ENCODE peak calls at places on chromosomes 13 and 19, in ten cellular contexts. R is CD4-positive, CD25-positive, alpha-beta regulatory T cell; F is esophagus squamous epithelium; L is MM.1S; M is PC-3; E is upper lobe of left lung; A is left ventricle myocardium inferior; Q is astrocyte; S is body of pancreas; Y is Peyer's patch. I is an unnamed sample.

GRCh38 chr13:44117351-44117750 is 237.6 kb downstream of the LACC1 start:
- DNase-seq in R (no peak), F (no peak), L (peak; percentile 36), M (no peak), E (no peak), A (no peak), Q (peak; percentile 47), S (no peak), Y (no peak), I (no peak)

GRCh38 chr13:62333466-62333865 is 917.8 kb upstream of the PCDH20 start:
- DNase-seq in R (no peak), F (no peak), L (no peak), M (no peak), E (peak; percentile 19), A (no peak), Q (no peak), S (no peak), Y (no peak), I (no peak)

GRCh38 chr19:35363001-35363590 is 4.8 kb downstream of the FFAR3 start:
- DNase-seq in R (no peak), F (no peak), L (no peak), M (no peak), E (no peak), A (no peak), Q (no peak), S (no peak), Y (no peak), I (no peak)

GRCh38 chr13:44149821-44150220 is 223.8 kb upstream of the SERP2 start:
- DNase-seq in R (no peak), F (no peak), L (no peak), M (no peak), E (no peak), A (no peak), Q (no peak), S (no peak), Y (no peak), I (no peak)

GRCh38 chr19:16615788-16616187 is 12.2 kb downstream of the MED26 start:
- DNase-seq in R (no peak), F (no peak), L (no peak), M (no peak), E (no peak), A (no peak), Q (no peak), S (no peak), Y (no peak), I (no peak)

GRCh38 chr19:41186971-41187883 is 5.8 kb upstream of the CYP2S1 start:
- DNase-seq in R (no peak), F (no peak), L (no peak), M (no peak), E (no peak), A (no peak), Q (no peak), S (no peak), Y (no peak), I (no peak)

GRCh38 chr19:57096640-57097361 is 23.0 kb upstream of the USP29 start:
- DNase-seq in R (no peak), F (no peak), L (no peak), M (no peak), E (no peak), A (no peak), Q (no peak), S (no peak), Y (no peak), I (no peak)

GRCh38 chr19:49716154-49716553 is 25.2 kb downstream of the CPT1C start:
- DNase-seq in R (no peak), F (no peak), L (no peak), M (no peak), E (no peak), A (no peak), Q (no peak), S (no peak), Y (no peak), I (no peak)

GRCh38 chr19:57465680-57466381 is 8.9 kb upstream of the VN1R1 start:
- DNase-seq in R (peak; percentile 17), F (no peak), L (peak; percentile 57), M (peak; percentile 76), E (no peak), A (no peak), Q (no peak), S (no peak), Y (no peak), I (no peak)

GRCh38 chr13:99481357-99481756 is 19.9 kb upstream of the TM9SF2 start:
- DNase-seq in R (no peak), F (no peak), L (no peak), M (no peak), E (no peak), A (no peak), Q (no peak), S (no peak), Y (no peak), I (no peak)

GRCh38 chr13:78137404-78138142 is 218.9 kb upstream of the EDNRB start:
- DNase-seq in R (peak; percentile 20), F (no peak), L (peak; percentile 67), M (peak; percentile 78), E (no peak), A (no peak), Q (peak; percentile 48), S (no peak), Y (no peak), I (no peak)

GRCh38 chr19:47309608-47310007 is at the start of gene C5AR1:
- DNase-seq in R (no peak), F (no peak), L (no peak), M (no peak), E (no peak), A (peak; percentile 41), Q (no peak), S (no peak), Y (peak; percentile 55), I (peak; percentile 81)

GRCh38 chr13:92044351-92044750 is 645.9 kb downstream of the GPC5 start:
- DNase-seq in R (no peak), F (no peak), L (no peak), M (no peak), E (no peak), A (no peak), Q (no peak), S (peak; percentile 11), Y (no peak), I (no peak)

GRCh38 chr19:29018542-29018941 is 194.4 kb downstream of the UQCRFS1 start:
- DNase-seq in R (no peak), F (no peak), L (no peak), M (no peak), E (peak; percentile 33), A (no peak), Q (no peak), S (no peak), Y (no peak), I (peak; percentile 63)

GRCh38 chr13:103002279-103002678 is 63.9 kb downstream of the SLC10A2 start:
- DNase-seq in R (no peak), F (no peak), L (no peak), M (no peak), E (no peak), A (no peak), Q (no peak), S (no peak), Y (peak; percentile 53), I (no peak)

GRCh38 chr13:103004790-103005307 is 61.4 kb downstream of the SLC10A2 start:
- DNase-seq in R (no peak), F (no peak), L (no peak), M (no peak), E (no peak), A (no peak), Q (no peak), S (no peak), Y (no peak), I (no peak)

GRCh38 chr13:103007427-103007762 is 58.8 kb downstream of the SLC10A2 start:
- DNase-seq in R (no peak), F (no peak), L (no peak), M (no peak), E (no peak), A (no peak), Q (no peak), S (no peak), Y (no peak), I (no peak)

GRCh38 chr13:103009061-103009840 is 57.0 kb downstream of the SLC10A2 start:
- DNase-seq in R (no peak), F (no peak), L (no peak), M (no peak), E (no peak), A (no peak), Q (no peak), S (no peak), Y (no peak), I (no peak)

GRCh38 chr13:103006706-103007426 is 59.4 kb downstream of the SLC10A2 start:
- DNase-seq in R (no peak), F (no peak), L (no peak), M (no peak), E (no peak), A (no peak), Q (no peak), S (no peak), Y (no peak), I (no peak)
- H3K4me3 ChIP-seq in R (no peak overlapping the region), F (no peak overlapping the region), L (no peak overlapping the region), M (no peak overlapping the region), E (no peak overlapping the region), A (no peak overlapping the region), Q (no peak overlapping the region), S (no peak overlapping the region), Y (no peak overlapping the region), I (no peak overlapping the region)

DNA sequence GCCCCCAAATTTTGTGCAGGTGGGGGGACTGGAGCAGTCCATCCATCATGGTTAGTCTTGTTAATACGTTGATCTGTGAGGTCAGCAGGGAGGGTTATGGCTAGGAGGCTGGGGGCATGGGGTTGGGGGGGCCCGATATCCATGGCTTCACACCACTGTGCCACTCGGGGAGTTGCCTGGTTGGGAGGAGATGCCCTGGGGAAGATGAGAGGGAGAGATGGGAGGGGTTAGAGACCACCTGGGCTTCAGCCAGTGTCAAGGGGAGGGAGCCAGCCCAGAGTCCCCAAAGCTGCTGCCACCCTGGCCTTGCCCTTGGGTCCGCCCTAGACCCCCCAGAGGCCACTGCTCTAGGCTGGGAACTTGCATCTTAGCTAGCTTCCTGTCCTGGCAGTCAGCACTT is 1.8 kb upstream of the DMPK start:
- DNase-seq in R (no peak), F (no peak), L (no peak), M (no peak), E (no peak), A (no peak), Q (no peak), S (no peak), Y (no peak), I (no peak)
- H3K27ac ChIP-seq in R (no peak overlapping the region), F (peak overlapping the region; percentile 79), L (no peak overlapping the region), M (no peak overlapping the region), E (peak overlapping the region; percentile 82), A (peak overlapping the region; percentile 94), Q (no peak overlapping the region), S (no peak overlapping the region), Y (peak overlapping the region; percentile 76), I (peak overlapping the region; percentile 91)

DNA sequence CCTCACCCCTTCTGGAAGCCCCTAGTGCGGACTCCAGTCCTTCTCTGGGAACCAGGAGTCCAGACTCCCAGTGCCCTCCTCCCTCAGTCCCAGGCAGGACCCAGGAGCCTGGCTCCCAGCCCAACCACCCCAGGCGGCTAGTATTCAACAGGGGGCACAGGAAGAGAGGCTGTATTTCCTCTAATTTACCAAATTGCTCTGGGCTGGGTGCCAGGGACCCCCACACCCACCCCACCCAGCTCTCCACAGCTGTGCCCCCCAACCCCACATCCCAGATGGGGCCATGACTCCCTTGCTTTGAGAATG is 3.4 kb downstream of the GRIN2D start:
- DNase-seq in R (no peak), F (no peak), L (no peak), M (no peak), E (no peak), A (no peak), Q (no peak), S (no peak), Y (no peak), I (no peak)
- H3K4me1 ChIP-seq in R (peaks cover 45% of the 10 kb centered on the region), F (peaks cover 20% of the 10 kb centered on the region), L (peaks cover 17% of the 10 kb centered on the region), M (peaks cover 9% of the 10 kb centered on the region), E (peaks cover 22% of the 10 kb centered on the region), A (peaks cover 31% of the 10 kb centered on the region), Q (peaks cover 10% of the 10 kb centered on the region), S (peaks cover 19% of the 10 kb centered on the region), Y (peaks cover 13% of the 10 kb centered on the region), I (no peaks in the 10 kb centered on the region)

GRCh38 chr13:106530209-106530906 is 5.1 kb downstream of the EFNB2 start:
- DNase-seq in R (no peak), F (no peak), L (no peak), M (peak; percentile 63), E (no peak), A (no peak), Q (no peak), S (no peak), Y (no peak), I (no peak)
- H3K4me3 ChIP-seq in R (no peak overlapping the region), F (peak overlapping the region; percentile 24), L (no peak overlapping the region), M (peak overlapping the region; percentile 84), E (peak overlapping the region; percentile 88), A (peak overlapping the region; percentile 77), Q (peak overlapping the region; percentile 96), S (no peak overlapping the region), Y (peak overlapping the region; percentile 88), I (peak overlapping the region; percentile 75)